ENCODE peak calls at places on chromosomes 12 and 14, in ten cellular contexts. One of them, this sample, is unnamed.

GRCh38 chr12:124100572-124101178 is 127.7 kb downstream of the ZNF664 start:
- DNase-seq in GM04504: no peak
- DNase-seq in renal cortical epithelial cell: no peak
- DNase-seq in activated T-helper 1 cell treated with Interleukin-2 at 50 U/mL for 16 hours: no peak
- DNase-seq in nephron progenitor cell: no peak
- DNase-seq in GM10248: no peak
- DNase-seq in T-cell: no peak
- DNase-seq in stimulated activated CD8-positive, alpha-beta memory T cell treated with anti-CD3 and anti-CD28 coated beads, Interleukin-4, amount 100 ng/mL, for 4 hours: no peak
- DNase-seq in OCI-LY7: no peak
- DNase-seq in cardiac fibroblast: no peak
- DNase-seq in this sample: no peak

GRCh38 chr12:55730447-55730820 is 1.6 kb upstream of the CD63 start:
- DNase-seq in GM04504: no peak
- DNase-seq in renal cortical epithelial cell: no peak
- DNase-seq in activated T-helper 1 cell treated with Interleukin-2 at 50 U/mL for 16 hours: no peak
- DNase-seq in nephron progenitor cell: no peak
- DNase-seq in GM10248: no peak
- DNase-seq in T-cell: no peak
- DNase-seq in stimulated activated CD8-positive, alpha-beta memory T cell treated with anti-CD3 and anti-CD28 coated beads, Interleukin-4, amount 100 ng/mL, for 4 hours: no peak
- DNase-seq in OCI-LY7: peak
- DNase-seq in cardiac fibroblast: no peak
- DNase-seq in this sample: no peak

GRCh38 chr14:29925106-29925722 is 2.4 kb downstream of the PRKD1 start:
- DNase-seq in GM04504: no peak
- DNase-seq in renal cortical epithelial cell: peak
- DNase-seq in activated T-helper 1 cell treated with Interleukin-2 at 50 U/mL for 16 hours: no peak
- DNase-seq in nephron progenitor cell: no peak
- DNase-seq in GM10248: no peak
- DNase-seq in T-cell: no peak
- DNase-seq in stimulated activated CD8-positive, alpha-beta memory T cell treated with anti-CD3 and anti-CD28 coated beads, Interleukin-4, amount 100 ng/mL, for 4 hours: no peak
- DNase-seq in OCI-LY7: no peak
- DNase-seq in cardiac fibroblast: peak
- DNase-seq in this sample: peak

GRCh38 chr14:65599375-65599774 is 186.8 kb downstream of the FUT8 start:
- DNase-seq in GM04504: no peak
- DNase-seq in renal cortical epithelial cell: peak
- DNase-seq in activated T-helper 1 cell treated with Interleukin-2 at 50 U/mL for 16 hours: no peak
- DNase-seq in nephron progenitor cell: no peak
- DNase-seq in GM10248: no peak
- DNase-seq in T-cell: no peak
- DNase-seq in stimulated activated CD8-positive, alpha-beta memory T cell treated with anti-CD3 and anti-CD28 coated beads, Interleukin-4, amount 100 ng/mL, for 4 hours: no peak
- DNase-seq in OCI-LY7: no peak
- DNase-seq in cardiac fibroblast: peak
- DNase-seq in this sample: no peak

GRCh38 chr14:31419179-31420012 is 954 bp downstream of the HEATR5A start:
- DNase-seq in GM04504: no peak
- DNase-seq in renal cortical epithelial cell: no peak
- DNase-seq in activated T-helper 1 cell treated with Interleukin-2 at 50 U/mL for 16 hours: no peak
- DNase-seq in nephron progenitor cell: no peak
- DNase-seq in GM10248: no peak
- DNase-seq in T-cell: no peak
- DNase-seq in stimulated activated CD8-positive, alpha-beta memory T cell treated with anti-CD3 and anti-CD28 coated beads, Interleukin-4, amount 100 ng/mL, for 4 hours: no peak
- DNase-seq in OCI-LY7: no peak
- DNase-seq in cardiac fibroblast: peak
- DNase-seq in this sample: no peak

GRCh38 chr12:64124511-64125197 is 97.4 kb downstream of the KICS2 start:
- DNase-seq in GM04504: no peak
- DNase-seq in renal cortical epithelial cell: no peak
- DNase-seq in activated T-helper 1 cell treated with Interleukin-2 at 50 U/mL for 16 hours: no peak
- DNase-seq in nephron progenitor cell: no peak
- DNase-seq in GM10248: no peak
- DNase-seq in T-cell: no peak
- DNase-seq in stimulated activated CD8-positive, alpha-beta memory T cell treated with anti-CD3 and anti-CD28 coated beads, Interleukin-4, amount 100 ng/mL, for 4 hours: no peak
- DNase-seq in OCI-LY7: no peak
- DNase-seq in cardiac fibroblast: peak
- DNase-seq in this sample: no peak

GRCh38 chr14:101561897-101562490 is 699 bp downstream of the DIO3 start:
- DNase-seq in GM04504: no peak
- DNase-seq in renal cortical epithelial cell: no peak
- DNase-seq in activated T-helper 1 cell treated with Interleukin-2 at 50 U/mL for 16 hours: no peak
- DNase-seq in nephron progenitor cell: no peak
- DNase-seq in GM10248: no peak
- DNase-seq in T-cell: no peak
- DNase-seq in stimulated activated CD8-positive, alpha-beta memory T cell treated with anti-CD3 and anti-CD28 coated beads, Interleukin-4, amount 100 ng/mL, for 4 hours: no peak
- DNase-seq in OCI-LY7: no peak
- DNase-seq in cardiac fibroblast: no peak
- DNase-seq in this sample: no peak

GRCh38 chr12:42091769-42092168 is 52.9 kb downstream of the GXYLT1 start:
- DNase-seq in GM04504: no peak
- DNase-seq in renal cortical epithelial cell: no peak
- DNase-seq in activated T-helper 1 cell treated with Interleukin-2 at 50 U/mL for 16 hours: no peak
- DNase-seq in nephron progenitor cell: no peak
- DNase-seq in GM10248: no peak
- DNase-seq in T-cell: no peak
- DNase-seq in stimulated activated CD8-positive, alpha-beta memory T cell treated with anti-CD3 and anti-CD28 coated beads, Interleukin-4, amount 100 ng/mL, for 4 hours: no peak
- DNase-seq in OCI-LY7: no peak
- DNase-seq in cardiac fibroblast: no peak
- DNase-seq in this sample: peak

GRCh38 chr14:100609331-100609870 is 22.2 kb upstream of the BEGAIN start:
- DNase-seq in GM04504: no peak
- DNase-seq in renal cortical epithelial cell: no peak
- DNase-seq in activated T-helper 1 cell treated with Interleukin-2 at 50 U/mL for 16 hours: no peak
- DNase-seq in nephron progenitor cell: no peak
- DNase-seq in GM10248: no peak
- DNase-seq in T-cell: no peak
- DNase-seq in stimulated activated CD8-positive, alpha-beta memory T cell treated with anti-CD3 and anti-CD28 coated beads, Interleukin-4, amount 100 ng/mL, for 4 hours: no peak
- DNase-seq in OCI-LY7: no peak
- DNase-seq in cardiac fibroblast: no peak
- DNase-seq in this sample: no peak

GRCh38 chr12:129372876-129373275 is 519.6 kb downstream of the GLT1D1 start:
- DNase-seq in GM04504: no peak
- DNase-seq in renal cortical epithelial cell: no peak
- DNase-seq in activated T-helper 1 cell treated with Interleukin-2 at 50 U/mL for 16 hours: no peak
- DNase-seq in nephron progenitor cell: no peak
- DNase-seq in GM10248: no peak
- DNase-seq in T-cell: no peak
- DNase-seq in stimulated activated CD8-positive, alpha-beta memory T cell treated with anti-CD3 and anti-CD28 coated beads, Interleukin-4, amount 100 ng/mL, for 4 hours: no peak
- DNase-seq in OCI-LY7: no peak
- DNase-seq in cardiac fibroblast: no peak
- DNase-seq in this sample: no peak

GRCh38 chr12:53224268-53224896 is 7.6 kb downstream of the RARG start:
- DNase-seq in GM04504: no peak
- DNase-seq in renal cortical epithelial cell: no peak
- DNase-seq in activated T-helper 1 cell treated with Interleukin-2 at 50 U/mL for 16 hours: no peak
- DNase-seq in nephron progenitor cell: no peak
- DNase-seq in GM10248: no peak
- DNase-seq in T-cell: no peak
- DNase-seq in stimulated activated CD8-positive, alpha-beta memory T cell treated with anti-CD3 and anti-CD28 coated beads, Interleukin-4, amount 100 ng/mL, for 4 hours: no peak
- DNase-seq in OCI-LY7: no peak
- DNase-seq in cardiac fibroblast: no peak
- DNase-seq in this sample: no peak

GRCh38 chr12:89376202-89376529 is 23.9 kb upstream of the DUSP6 start:
- DNase-seq in GM04504: no peak
- DNase-seq in renal cortical epithelial cell: no peak
- DNase-seq in activated T-helper 1 cell treated with Interleukin-2 at 50 U/mL for 16 hours: no peak
- DNase-seq in nephron progenitor cell: no peak
- DNase-seq in GM10248: no peak
- DNase-seq in T-cell: no peak
- DNase-seq in stimulated activated CD8-positive, alpha-beta memory T cell treated with anti-CD3 and anti-CD28 coated beads, Interleukin-4, amount 100 ng/mL, for 4 hours: no peak
- DNase-seq in OCI-LY7: no peak
- DNase-seq in cardiac fibroblast: no peak
- DNase-seq in this sample: no peak

GRCh38 chr12:81330480-81330879 is 252.6 kb downstream of the ACSS3 start:
- DNase-seq in GM04504: no peak
- DNase-seq in renal cortical epithelial cell: no peak
- DNase-seq in activated T-helper 1 cell treated with Interleukin-2 at 50 U/mL for 16 hours: no peak
- DNase-seq in nephron progenitor cell: no peak
- DNase-seq in GM10248: no peak
- DNase-seq in T-cell: no peak
- DNase-seq in stimulated activated CD8-positive, alpha-beta memory T cell treated with anti-CD3 and anti-CD28 coated beads, Interleukin-4, amount 100 ng/mL, for 4 hours: no peak
- DNase-seq in OCI-LY7: no peak
- DNase-seq in cardiac fibroblast: peak
- DNase-seq in this sample: no peak

GRCh38 chr12:2198088-2198501 is 145.3 kb downstream of the CACNA1C start:
- DNase-seq in GM04504: peak
- DNase-seq in renal cortical epithelial cell: peak
- DNase-seq in activated T-helper 1 cell treated with Interleukin-2 at 50 U/mL for 16 hours: no peak
- DNase-seq in nephron progenitor cell: no peak
- DNase-seq in GM10248: no peak
- DNase-seq in T-cell: no peak
- DNase-seq in stimulated activated CD8-positive, alpha-beta memory T cell treated with anti-CD3 and anti-CD28 coated beads, Interleukin-4, amount 100 ng/mL, for 4 hours: no peak
- DNase-seq in OCI-LY7: no peak
- DNase-seq in cardiac fibroblast: peak
- DNase-seq in this sample: peak

GRCh38 chr14:97456958-97457357 is 659.8 kb downstream of the VRK1 start:
- DNase-seq in GM04504: no peak
- DNase-seq in renal cortical epithelial cell: no peak
- DNase-seq in activated T-helper 1 cell treated with Interleukin-2 at 50 U/mL for 16 hours: peak
- DNase-seq in nephron progenitor cell: no peak
- DNase-seq in GM10248: no peak
- DNase-seq in T-cell: no peak
- DNase-seq in stimulated activated CD8-positive, alpha-beta memory T cell treated with anti-CD3 and anti-CD28 coated beads, Interleukin-4, amount 100 ng/mL, for 4 hours: peak
- DNase-seq in OCI-LY7: no peak
- DNase-seq in cardiac fibroblast: no peak
- DNase-seq in this sample: no peak

GRCh38 chr12:1445807-1446206 is 148.6 kb downstream of the FBXL14 start:
- DNase-seq in GM04504: no peak
- DNase-seq in renal cortical epithelial cell: no peak
- DNase-seq in activated T-helper 1 cell treated with Interleukin-2 at 50 U/mL for 16 hours: no peak
- DNase-seq in nephron progenitor cell: peak
- DNase-seq in GM10248: no peak
- DNase-seq in T-cell: no peak
- DNase-seq in stimulated activated CD8-positive, alpha-beta memory T cell treated with anti-CD3 and anti-CD28 coated beads, Interleukin-4, amount 100 ng/mL, for 4 hours: no peak
- DNase-seq in OCI-LY7: no peak
- DNase-seq in cardiac fibroblast: no peak
- DNase-seq in this sample: no peak

GRCh38 chr12:123787466-123787865 is 25.4 kb downstream of the DNAH10 start:
- DNase-seq in GM04504: no peak
- DNase-seq in renal cortical epithelial cell: no peak
- DNase-seq in activated T-helper 1 cell treated with Interleukin-2 at 50 U/mL for 16 hours: no peak
- DNase-seq in nephron progenitor cell: no peak
- DNase-seq in GM10248: no peak
- DNase-seq in T-cell: no peak
- DNase-seq in stimulated activated CD8-positive, alpha-beta memory T cell treated with anti-CD3 and anti-CD28 coated beads, Interleukin-4, amount 100 ng/mL, for 4 hours: no peak
- DNase-seq in OCI-LY7: no peak
- DNase-seq in cardiac fibroblast: no peak
- DNase-seq in this sample: no peak

GRCh38 chr14:38254565-38255407 is 1.1 kb downstream of the CLEC14A start:
- DNase-seq in GM04504: no peak
- DNase-seq in renal cortical epithelial cell: no peak
- DNase-seq in activated T-helper 1 cell treated with Interleukin-2 at 50 U/mL for 16 hours: no peak
- DNase-seq in nephron progenitor cell: no peak
- DNase-seq in GM10248: no peak
- DNase-seq in T-cell: no peak
- DNase-seq in stimulated activated CD8-positive, alpha-beta memory T cell treated with anti-CD3 and anti-CD28 coated beads, Interleukin-4, amount 100 ng/mL, for 4 hours: no peak
- DNase-seq in OCI-LY7: no peak
- DNase-seq in cardiac fibroblast: peak
- DNase-seq in this sample: no peak

GRCh38 chr14:31583043-31583442 is 21.8 kb downstream of the NUBPL start:
- DNase-seq in GM04504: no peak
- DNase-seq in renal cortical epithelial cell: no peak
- DNase-seq in activated T-helper 1 cell treated with Interleukin-2 at 50 U/mL for 16 hours: no peak
- DNase-seq in nephron progenitor cell: no peak
- DNase-seq in GM10248: no peak
- DNase-seq in T-cell: no peak
- DNase-seq in stimulated activated CD8-positive, alpha-beta memory T cell treated with anti-CD3 and anti-CD28 coated beads, Interleukin-4, amount 100 ng/mL, for 4 hours: no peak
- DNase-seq in OCI-LY7: no peak
- DNase-seq in cardiac fibroblast: no peak
- DNase-seq in this sample: no peak

GRCh38 chr14:54001189-54001878 is 44.7 kb upstream of the BMP4 start:
- DNase-seq in GM04504: no peak
- DNase-seq in renal cortical epithelial cell: peak
- DNase-seq in activated T-helper 1 cell treated with Interleukin-2 at 50 U/mL for 16 hours: no peak
- DNase-seq in nephron progenitor cell: no peak
- DNase-seq in GM10248: no peak
- DNase-seq in T-cell: no peak
- DNase-seq in stimulated activated CD8-positive, alpha-beta memory T cell treated with anti-CD3 and anti-CD28 coated beads, Interleukin-4, amount 100 ng/mL, for 4 hours: no peak
- DNase-seq in OCI-LY7: peak
- DNase-seq in cardiac fibroblast: no peak
- DNase-seq in this sample: no peak